ENCODE peak calls at places on chromosomes 3 and 15, in four cellular contexts. X, J, R and H are unnamed samples. For H3K9me3, the result is how much of the 10 kb centered on the place peaks cover.

GRCh38 chr15:85312486-85312885 is 67.9 kb upstream of the AKAP13 start:
- DNase-seq in J (no peak), X (no peak), R (no peak), H (no peak)

GRCh38 chr15:41882689-41883483 is 11.0 kb downstream of the SPTBN5 start:
- DNase-seq in X (no peak), J (no peak), R (no peak), H (peak)

GRCh38 chr3:24128195-24129005 is 183.3 kb downstream of the NR1D2 start:
- DNase-seq in J (no peak), R (peak), X (no peak), H (no peak)

GRCh38 chr3:107676469-107677309 is 153.9 kb downstream of the BBX start:
- DNase-seq in R (no peak), X (no peak), J (no peak), H (no peak)

GRCh38 chr3:47259114-47259513 is 23.5 kb downstream of the KIF9 start:
- DNase-seq in R (no peak), X (no peak), J (peak), H (no peak)

GRCh38 chr15:57319919-57320542 is 56.3 kb upstream of the CGNL1 start:
- DNase-seq in X (no peak), R (no peak), J (peak), H (no peak)

GRCh38 chr15:83890584-83890983 is 236.7 kb downstream of the ADAMTSL3 start:
- DNase-seq in J (no peak), X (no peak), R (no peak), H (no peak)

GRCh38 chr3:45644467-45645201 is 44.6 kb upstream of the SACM1L start:
- DNase-seq in R (no peak), X (no peak), J (no peak), H (no peak)

GRCh38 chr3:154428369-154429206 is 1.4 kb downstream of the GPR149 start:
- DNase-seq in J (no peak), R (no peak), X (no peak), H (no peak)

GRCh38 chr3:63976166-63976861 is 47.0 kb downstream of the PSMD6 start:
- DNase-seq in X (no peak), J (no peak), R (no peak), H (peak)

GRCh38 chr15:25710184-25710583 is 152.9 kb downstream of the ATP10A start:
- DNase-seq in J (peak), R (peak), X (peak), H (peak)

GRCh38 chr15:95300958-95301357 is 1029.5 kb upstream of the NR2F2 start:
- DNase-seq in R (peak), X (no peak), J (no peak), H (no peak)

GRCh38 chr3:30502742-30503073 is 103.7 kb upstream of the TGFBR2 start:
- DNase-seq in R (no peak), X (no peak), J (no peak), H (no peak)

GRCh38 chr15:73867426-73867825 is 5.9 kb upstream of the TBC1D21 start:
- DNase-seq in R (no peak), J (no peak), X (no peak), H (no peak)

GRCh38 chr15:89067751-89068150 is 20.5 kb upstream of the ABHD2 start:
- DNase-seq in J (no peak), R (no peak), X (no peak), H (no peak)

GRCh38 chr15:52154896-52155865 is 36.0 kb downstream of the GNB5 start:
- DNase-seq in R (no peak), X (no peak), J (no peak), H (no peak)

GRCh38 chr15:58357529-58358476 is 74.0 kb upstream of the LIPC start:
- DNase-seq in J (no peak), X (no peak), R (no peak), H (no peak)

GRCh38 chr3:31010491-31010890 is 116.0 kb upstream of the GADL1 start:
- DNase-seq in R (no peak), X (no peak), J (no peak), H (no peak)

GRCh38 chr15:79872358-79873017 is 24.3 kb downstream of the MTHFS start:
- DNase-seq in J (no peak), R (no peak), X (no peak), H (no peak)

GRCh38 chr15:75920079-75920478 is 16.4 kb downstream of the FBXO22 start:
- DNase-seq in X (no peak), J (no peak), R (no peak), H (peak)

GRCh38 chr3:195129072-195129643 is 141.8 kb downstream of the XXYLT1 start:
- DNase-seq in J (no peak), X (no peak), R (no peak), H (no peak)

GRCh38 chr3:36362973-36363372 is 17.3 kb upstream of the STAC start:
- DNase-seq in J (no peak), X (no peak), R (peak), H (peak)

GRCh38 chr3:32002536-32003368 is 21.2 kb downstream of the ZNF860 start:
- DNase-seq in R (no peak), J (no peak), X (no peak), H (no peak)

GRCh38 chr3:127108796-127109195 is 84.1 kb upstream of the PRR23E start:
- DNase-seq in R (no peak), J (no peak), X (no peak), H (no peak)

GRCh38 chr15:82873000-82873680 is 63.7 kb downstream of the WHAMM start:
- DNase-seq in J (no peak), X (no peak), R (no peak), H (no peak)

GRCh38 chr3:72347819-72348319 is 500.4 kb downstream of the SHQ1 start:
- DNase-seq in X (peak), R (peak), J (peak), H (peak)

GRCh38 chr3:141454906-141455602 is 31.8 kb upstream of the RASA2 start:
- DNase-seq in J (no peak), R (peak), X (no peak), H (no peak)

GRCh38 chr3:113914646-113915045 is 33.2 kb upstream of the ZDHHC23 start:
- DNase-seq in J (no peak), R (peak), X (no peak), H (no peak)

GRCh38 chr3:141202682-141203081 is 28.9 kb upstream of the PXYLP1 start:
- DNase-seq in R (no peak), J (no peak), X (no peak), H (no peak)

GRCh38 chr15:55791576-55792400 is 48.8 kb upstream of the PRTG start:
- DNase-seq in X (no peak), R (peak), J (no peak), H (no peak)

GRCh38 chr3:194691481-194692281 is 6.0 kb downstream of the FAM43A start:
- DNase-seq in R (no peak), X (no peak), J (peak), H (no peak)

GRCh38 chr3:187802928-187803259 is 57.6 kb upstream of the BCL6 start:
- DNase-seq in X (no peak), J (no peak), R (no peak), H (no peak)

DNA sequence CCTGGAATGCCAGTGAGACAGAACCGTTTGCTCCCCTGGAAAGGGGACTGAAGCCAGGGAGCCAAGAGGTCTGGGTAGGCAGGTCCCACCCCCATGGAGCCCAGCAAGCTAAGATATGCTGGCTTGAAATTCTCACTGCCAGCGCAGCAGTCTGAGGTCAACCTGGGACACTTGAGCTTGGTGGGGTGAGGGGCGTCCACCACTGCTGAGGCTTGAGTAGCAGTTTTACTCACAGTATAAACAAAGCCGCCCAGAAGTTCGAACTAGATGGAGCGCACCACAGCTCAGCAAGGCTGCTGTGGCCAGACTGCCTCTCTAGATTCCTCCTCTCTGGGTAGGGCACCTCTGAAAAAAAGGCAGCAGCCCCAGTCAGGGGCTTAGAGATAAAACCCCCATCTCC is 33.6 kb downstream of the CEP70 start:
- DNase-seq in J (no peak), X (no peak), R (no peak), H (no peak)
- H3K9me3 ChIP-seq in J (half or more), X (under half), R (under half), H (under half)

DNA sequence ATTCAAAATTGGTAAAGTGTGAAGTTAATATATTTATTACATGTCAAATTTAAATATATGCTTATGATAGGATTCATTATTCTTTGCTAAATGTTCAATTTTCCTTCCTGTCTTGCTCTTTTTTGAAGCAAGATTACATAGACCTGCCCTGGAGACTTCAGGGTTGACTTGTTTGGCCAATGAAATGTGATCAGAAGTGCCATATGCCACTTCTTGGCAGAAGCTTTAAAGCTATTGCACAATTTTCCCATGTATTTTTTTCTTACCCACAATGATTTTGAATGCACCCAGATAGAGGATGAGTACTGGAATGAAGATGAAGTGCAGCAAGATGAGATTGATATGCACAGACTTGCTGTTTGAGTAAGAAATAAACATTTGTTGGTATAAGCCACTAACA is 406.3 kb upstream of the BCHE start:
- DNase-seq in X (no peak), J (no peak), R (no peak), H (no peak)
- H3K4me3 ChIP-seq in X (no peak), J (no peak), R (no peak), H (no peak)

GRCh38 chr15:20341901-20342605 is 199.5 kb downstream of the GOLGA6L6 start:
- DNase-seq in J (peak), X (peak), R (peak), H (no peak)
- H3K9me3 ChIP-seq in J (under half), X (under half), R (under half), H (under half)

GRCh38 chr3:13072239-13073041 is 789 bp downstream of the IQSEC1 start:
- DNase-seq in J (peak), R (peak), X (peak), H (peak)

GRCh38 chr3:13071695-13072094 is 1.5 kb downstream of the IQSEC1 start:
- DNase-seq in J (no peak), R (no peak), X (no peak), H (no peak)

GRCh38 chr3:13073976-13074375 is 747 bp upstream of the IQSEC1 start:
- DNase-seq in X (no peak), R (no peak), J (no peak), H (no peak)

GRCh38 chr3:13075318-13075717 is 2.1 kb upstream of the IQSEC1 start:
- DNase-seq in R (no peak), X (no peak), J (no peak), H (peak)

DNA sequence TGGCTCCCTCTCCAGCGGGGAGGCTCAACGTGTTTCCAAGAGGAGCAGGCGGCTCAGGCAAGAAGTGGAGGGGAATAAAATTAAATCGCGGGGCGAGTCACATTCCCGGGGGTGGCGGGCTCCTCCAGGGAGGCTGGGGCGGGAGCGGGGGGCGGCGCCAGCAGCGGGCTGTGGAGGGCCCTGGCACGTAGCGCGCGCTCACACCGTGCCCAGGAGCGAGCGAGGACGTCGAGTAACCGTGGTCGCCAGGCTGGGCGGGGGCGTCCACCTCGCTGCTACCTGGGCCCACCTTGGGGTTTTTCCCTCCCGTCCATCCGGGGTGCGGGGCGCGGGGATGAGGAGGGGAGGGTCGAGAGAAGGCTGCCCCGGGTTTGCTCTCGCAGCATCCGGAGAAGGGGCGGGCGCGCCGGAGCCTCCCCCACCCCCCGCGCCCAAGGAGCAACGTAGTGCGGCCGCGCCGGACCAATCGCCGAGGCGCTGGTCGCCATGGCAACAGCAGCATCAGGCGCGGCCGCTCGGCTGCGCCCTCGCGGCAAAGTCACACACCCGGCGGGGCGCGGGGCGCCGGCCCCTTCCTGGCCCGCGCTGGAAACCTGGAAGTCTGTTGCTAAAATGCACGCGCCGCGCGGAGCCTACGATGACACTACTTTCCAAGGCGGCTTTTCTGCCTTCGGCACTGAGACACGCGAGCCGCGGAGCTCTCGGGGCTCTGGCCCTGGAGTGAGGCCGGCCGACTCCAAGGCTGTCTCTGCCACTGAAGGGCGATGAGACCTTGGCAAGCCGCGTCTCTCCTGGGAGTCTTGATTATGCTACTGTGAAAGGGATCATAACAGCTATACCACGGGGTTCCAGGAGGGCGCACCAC is at the start of gene IQSEC1:
- DNase-seq in X (peak), R (no peak), J (peak), H (peak)
- H3K4me3 ChIP-seq in X (no peak), R (no peak), J (peak), H (peak)

GRCh38 chr3:170337420-170337819 is 20.1 kb upstream of the SKIL start:
- DNase-seq in R (no peak), J (no peak), X (no peak), H (no peak)
- H3K9me3 ChIP-seq in R (under half), J (under half), X (under half), H (under half)

DNA sequence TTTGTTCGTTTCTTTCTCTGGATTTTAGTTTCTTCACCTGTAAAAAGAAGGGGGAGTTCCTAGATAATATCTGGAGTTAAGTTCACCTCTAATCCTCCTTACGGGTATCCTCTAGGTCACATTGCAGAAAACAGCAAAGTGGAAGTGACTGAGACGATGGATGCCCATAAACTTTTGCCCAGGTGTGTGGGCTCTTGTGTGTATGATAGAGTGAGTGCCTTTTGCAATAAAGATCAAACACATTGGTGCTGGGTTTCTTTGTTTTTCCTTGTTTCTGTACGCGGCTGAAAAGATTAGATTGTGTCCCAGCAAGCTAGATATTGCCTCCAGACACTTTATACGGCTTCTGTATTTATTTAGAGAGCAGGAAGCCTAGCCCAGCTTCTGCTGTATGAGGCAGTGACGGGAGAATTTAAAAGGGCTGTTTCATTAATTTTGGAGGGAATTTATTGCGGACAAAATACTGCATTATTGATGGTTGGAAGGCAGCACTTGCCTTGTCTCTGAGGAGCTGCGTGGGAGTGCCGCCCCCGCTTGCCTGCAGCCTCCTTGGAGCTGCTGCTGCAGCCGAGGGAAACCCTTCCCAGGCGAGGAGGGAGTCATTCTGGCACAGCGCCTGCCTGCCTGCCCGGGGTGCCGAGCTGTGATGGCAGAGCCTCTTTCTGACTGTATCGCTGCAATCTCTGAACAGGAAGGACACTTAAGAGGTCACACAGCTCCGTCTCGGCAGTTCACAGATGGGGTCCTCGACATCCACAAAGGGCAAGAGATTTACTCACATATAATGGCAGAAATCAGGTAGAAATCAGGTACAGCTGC is 38.6 kb downstream of the PYDC2 start:
- DNase-seq in J (no peak), R (peak), X (peak), H (peak)
- H3K4me3 ChIP-seq in J (no peak), R (peak), X (no peak), H (no peak)

GRCh38 chr15:97317163-97317562 is 643.3 kb upstream of the ARRDC4 start:
- DNase-seq in X (no peak), J (no peak), R (no peak), H (no peak)
- H3K9me3 ChIP-seq in X (under half), J (under half), R (under half), H (under half)